ENCODE peak calls at places on chromosomes 4 and X, in five cellular contexts. P is C1 segment of cervical spinal cord; O is CD4-positive, alpha-beta T cell; T is NCI-H2029 treated with DMSO at 0.1 percent for 48 hours; B is RPMI8226. M is an unnamed sample.

GRCh38 chrX:26783512-26784225 is 567.7 kb downstream of the MAGEB5 start:
- DNase-seq in P (no peak), O (no peak), T (no peak), B (peak), M (no peak)

GRCh38 chr4:24568425-24568824 is 15.9 kb downstream of the DHX15 start:
- DNase-seq in P (no peak), O (no peak), T (no peak), B (no peak), M (no peak)

GRCh38 chr4:83381173-83381572 is 46.5 kb upstream of the HPSE start:
- DNase-seq in P (no peak), O (no peak), T (no peak), B (no peak), M (no peak)

GRCh38 chr4:173346074-173346473 is 11.9 kb upstream of the HMGB2 start:
- DNase-seq in P (no peak), O (no peak), T (no peak), B (no peak), M (no peak)

GRCh38 chr4:5881340-5881739 is 11.5 kb downstream of the CRMP1 start:
- DNase-seq in P (no peak), O (no peak), T (no peak), B (no peak), M (no peak)

GRCh38 chrX:29315931-29316330 is 728.7 kb downstream of the IL1RAPL1 start:
- DNase-seq in P (no peak), O (no peak), T (no peak), B (no peak), M (no peak)

GRCh38 chr4:169136330-169136729 is 126.3 kb upstream of the CBR4 start:
- DNase-seq in P (no peak), O (no peak), T (no peak), B (no peak), M (no peak)

GRCh38 chr4:52658671-52659015 is 458 bp downstream of the USP46 start:
- DNase-seq in P (no peak), O (no peak), T (no peak), B (no peak), M (no peak)

GRCh38 chrX:57772637-57773036 is 92.6 kb upstream of the NLRP2B start:
- DNase-seq in P (no peak), O (no peak), T (no peak), B (peak), M (no peak)

GRCh38 chrX:152928761-152929400 is 31.0 kb downstream of the ZNF185 start:
- DNase-seq in P (no peak), O (no peak), T (no peak), B (no peak), M (no peak)

GRCh38 chr4:80005863-80006262 is 67.2 kb downstream of the ANTXR2 start:
- DNase-seq in P (no peak), O (no peak), T (no peak), B (no peak), M (no peak)

GRCh38 chr4:73152893-73153292 is 83.4 kb upstream of the COX18 start:
- DNase-seq in P (no peak), O (no peak), T (no peak), B (no peak), M (no peak)

GRCh38 chr4:110823251-110823650 is 200.4 kb upstream of the PITX2 start:
- DNase-seq in P (no peak), O (no peak), T (no peak), B (no peak), M (no peak)

M was measured in T-helper 17 cell.